ENCODE peak calls at places on chromosomes 11 and 22, in nine cellular contexts. Z is A549, F is stomach, A is SK-N-SH, J is tibial nerve, D is ovary, Y is suprapubic skin, P is transverse colon, Q is H1. G is an unnamed sample.

GRCh38 chr11:26649884-26650283 is 72.0 kb downstream of the SLC5A12 start:
- DNase-seq in A (peak), D (no peak), Z (peak), P (peak), J (no peak), Y (no peak), Q (peak), F (peak), G (no peak)

GRCh38 chr11:62905286-62905685 is 15.9 kb downstream of the CHRM1 start:
- DNase-seq in A (no peak), P (no peak), D (no peak), J (no peak), Q (no peak), Z (no peak), F (no peak), Y (no peak), G (no peak)

GRCh38 chr11:78044706-78045105 is 19.0 kb upstream of the THRSP start:
- DNase-seq in J (no peak), Q (no peak), P (peak), Y (no peak), A (no peak), D (no peak), Z (no peak), F (peak), G (no peak)

GRCh38 chr22:42078469-42079318 is 806 bp upstream of the SMDT1 start:
- DNase-seq in P (no peak), F (no peak), Q (no peak), J (no peak), Z (no peak), Y (peak), A (no peak), D (peak), G (no peak)

GRCh38 chr11:22432331-22433065 is 94.3 kb downstream of the SLC17A6 start:
- DNase-seq in F (no peak), Z (no peak), J (peak), P (no peak), A (peak), Y (peak), Q (peak), D (peak), G (no peak)

GRCh38 chr22:22884010-22884887 is 3.4 kb upstream of the IGLL5 start:
- DNase-seq in A (peak), Y (no peak), D (no peak), Z (peak), Q (peak), J (peak), P (peak), F (peak), G (no peak)

GRCh38 chr11:16739326-16739875 is 954 bp downstream of the C11orf58 start:
- DNase-seq in Y (no peak), D (no peak), F (no peak), J (no peak), Q (no peak), P (no peak), A (peak), Z (peak), G (no peak)

GRCh38 chr22:29152381-29153138 is 53.1 kb upstream of the EMID1 start:
- DNase-seq in Y (peak), J (no peak), F (peak), D (peak), Q (no peak), Z (no peak), A (no peak), P (no peak), G (no peak)

GRCh38 chr11:9847636-9848035 is 183.8 kb downstream of the SWAP70 start:
- DNase-seq in P (no peak), Q (no peak), A (no peak), Y (no peak), J (no peak), Z (no peak), D (no peak), F (no peak), G (no peak)

GRCh38 chr11:109783842-109784241 is 309.4 kb upstream of the ZC3H12C start:
- DNase-seq in D (no peak), A (peak), Q (no peak), Y (no peak), F (no peak), P (peak), Z (no peak), J (no peak), G (no peak)

GRCh38 chr11:18775492-18776292 is 15.9 kb downstream of the PTPN5 start:
- DNase-seq in F (peak), D (no peak), Y (no peak), J (peak), Q (peak), A (peak), Z (peak), P (peak), G (no peak)

GRCh38 chr22:49749227-49749626 is 78.4 kb downstream of the BRD1 start:
- DNase-seq in Y (no peak), P (no peak), D (no peak), F (no peak), Q (no peak), Z (no peak), A (peak), J (no peak), G (peak)

GRCh38 chr22:50289942-50290630 is 17.4 kb downstream of the PLXNB2 start:
- DNase-seq in J (no peak), Q (no peak), Y (no peak), Z (no peak), F (no peak), P (no peak), D (no peak), A (no peak), G (no peak)

GRCh38 chr11:924406-925157 is 1.1 kb upstream of the AP2A2 start:
- DNase-seq in J (no peak), D (peak), Y (no peak), A (peak), P (no peak), Q (no peak), Z (no peak), F (no peak), G (no peak)

DNA sequence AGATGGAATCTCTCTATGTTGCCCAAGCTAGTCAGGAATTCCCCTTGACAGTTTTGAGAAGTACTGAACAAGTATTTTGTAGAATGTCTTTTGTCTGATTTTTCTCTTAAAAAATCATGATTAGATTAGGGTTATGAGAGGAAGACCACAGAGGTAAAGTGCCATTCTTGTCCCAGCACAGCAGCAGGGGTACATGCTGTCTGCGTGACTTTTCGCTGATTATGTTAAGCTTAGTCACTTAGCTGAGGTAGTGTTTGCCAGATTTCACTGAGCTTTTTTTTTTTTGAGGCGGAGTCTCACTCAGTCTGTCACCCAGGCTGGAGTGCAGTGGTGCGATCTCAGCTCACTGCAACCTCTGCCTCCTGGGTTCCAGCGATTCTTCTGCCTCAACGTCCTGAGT is 13.6 kb upstream of the NUP160 start:
- DNase-seq in F (no peak), D (no peak), P (no peak), Q (no peak), A (no peak), J (no peak), Z (no peak), Y (no peak), G (no peak)
- TF ChIP-seq EP300 in F (no peak), D (no peak), P (no peak), Q (no peak), A (no peak), J (no peak), Z (no peak), Y (no peak), G (no peak)

GRCh38 chr11:96738311-96738710 is 348.5 kb downstream of the JRKL start:
- DNase-seq in Z (no peak), D (no peak), A (no peak), Y (no peak), J (no peak), Q (no peak), F (no peak), P (no peak), G (no peak)
- TF ChIP-seq EP300 in Z (no peak), D (no peak), A (no peak), Y (no peak), J (no peak), Q (no peak), F (no peak), P (no peak), G (no peak)

DNA sequence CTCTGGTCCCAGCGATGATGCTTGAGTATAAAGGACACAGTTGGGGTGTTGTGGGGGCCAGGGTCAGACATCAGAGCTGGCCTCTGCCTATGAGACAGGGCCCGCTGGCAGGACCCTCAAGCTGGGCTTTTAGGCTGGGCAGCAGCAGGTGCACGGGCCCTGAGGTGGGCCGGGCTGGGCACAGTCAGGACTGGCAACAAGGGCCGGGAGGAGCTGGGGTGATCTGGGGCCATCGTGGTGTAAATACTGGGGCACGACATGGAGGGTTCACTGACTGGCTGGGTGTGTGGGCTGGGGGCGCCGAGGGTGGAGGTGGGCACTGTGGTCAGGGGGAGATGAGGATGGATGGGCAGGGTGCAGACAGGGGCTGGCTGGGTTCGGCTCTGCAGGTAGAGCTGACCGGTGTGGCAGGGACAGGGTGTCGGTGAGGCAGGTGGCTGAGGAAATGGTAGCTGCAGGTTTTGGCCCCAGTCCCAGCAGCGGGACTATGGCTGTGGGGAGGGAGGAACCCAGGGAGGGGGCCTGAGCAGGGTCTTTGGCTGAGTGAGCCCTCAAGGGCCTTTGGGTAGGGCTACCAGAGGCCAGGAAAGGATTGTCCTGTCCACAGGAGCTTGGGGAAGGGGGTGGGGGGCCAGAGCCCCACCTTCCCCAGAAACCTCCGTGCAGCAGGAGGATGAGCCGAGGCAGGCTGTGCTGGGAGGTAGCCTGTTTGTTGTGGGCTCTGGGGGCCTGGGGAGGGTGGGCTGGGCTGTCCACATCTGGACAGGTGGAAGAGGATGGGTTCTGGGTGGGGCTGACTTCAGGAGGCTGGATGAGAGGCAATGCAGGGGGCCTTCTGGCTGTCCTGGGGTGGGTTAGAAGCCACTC is 81.4 kb downstream of the KCNQ1 start:
- DNase-seq in Z (no peak), D (peak), P (peak), F (peak), Y (peak), Q (no peak), A (no peak), J (peak), G (no peak)
- TF ChIP-seq EP300 in Z (no peak), D (no peak), P (no peak), F (no peak), Y (no peak), Q (no peak), A (no peak), J (no peak), G (no peak)

GRCh38 chr11:69318093-69318420 is 24.1 kb downstream of the MYEOV start:
- DNase-seq in F (no peak), Z (no peak), Q (no peak), Y (no peak), D (no peak), A (no peak), P (no peak), J (no peak), G (no peak)

GRCh38 chr11:69317401-69318092 is 23.6 kb downstream of the MYEOV start:
- DNase-seq in Z (no peak), D (no peak), A (no peak), J (no peak), P (no peak), F (no peak), Q (no peak), Y (no peak), G (no peak)

GRCh38 chr11:69320756-69321741 is 27.1 kb downstream of the MYEOV start:
- DNase-seq in Y (peak), D (no peak), A (no peak), F (no peak), P (no peak), Z (no peak), Q (no peak), J (no peak), G (no peak)

GRCh38 chr11:69320326-69320725 is 26.4 kb downstream of the MYEOV start:
- DNase-seq in D (no peak), Y (peak), P (no peak), J (no peak), Z (peak), A (no peak), F (no peak), Q (no peak), G (no peak)

GRCh38 chr11:69319255-69320106 is 25.5 kb downstream of the MYEOV start:
- DNase-seq in A (no peak), Y (peak), P (no peak), J (no peak), Z (no peak), F (no peak), D (no peak), Q (no peak), G (no peak)
- TF ChIP-seq EP300 in A (no peak), Y (no peak), P (no peak), J (no peak), Z (no peak), F (no peak), D (no peak), Q (no peak), G (no peak)

GRCh38 chr11:60165946-60166345 is 16.9 kb downstream of the MS4A6A start:
- DNase-seq in F (no peak), J (no peak), P (no peak), Z (no peak), Y (no peak), D (no peak), Q (no peak), A (no peak), G (no peak)

GRCh38 chr11:60168306-60168705 is 14.6 kb downstream of the MS4A6A start:
- DNase-seq in Y (no peak), D (no peak), A (no peak), Q (no peak), J (no peak), P (peak), Z (no peak), F (no peak), G (no peak)

GRCh38 chr11:60161766-60162165 is 21.1 kb downstream of the MS4A6A start:
- DNase-seq in A (no peak), D (no peak), Q (no peak), P (no peak), J (no peak), F (no peak), Z (no peak), Y (no peak), G (no peak)

GRCh38 chr11:60164550-60165075 is 18.3 kb downstream of the MS4A6A start:
- DNase-seq in P (no peak), Y (no peak), D (no peak), Q (no peak), Z (no peak), J (no peak), A (no peak), F (no peak), G (no peak)

DNA sequence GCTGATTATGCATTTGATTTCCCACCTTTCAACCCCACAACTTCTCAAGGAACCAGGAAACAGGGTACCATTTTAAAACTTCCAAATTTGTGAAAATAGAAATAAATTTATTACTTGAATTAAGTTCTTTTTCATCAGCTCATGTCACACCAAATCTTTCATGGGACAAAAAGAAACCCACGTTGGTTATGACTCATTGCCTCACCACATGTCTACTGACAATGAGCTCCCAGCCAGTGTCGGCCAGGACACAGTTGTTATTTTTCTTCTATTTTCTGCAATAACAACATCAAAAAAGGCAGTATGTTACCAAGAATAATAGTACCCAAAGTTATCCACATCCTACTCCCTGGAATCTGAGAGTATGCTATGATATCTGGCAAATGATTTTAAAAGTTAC is 17.3 kb downstream of the MS4A6A start:
- DNase-seq in Y (no peak), D (no peak), P (no peak), Z (no peak), J (no peak), A (no peak), F (no peak), Q (no peak), G (no peak)
- TF ChIP-seq EP300 in Y (no peak), D (no peak), P (no peak), Z (no peak), J (no peak), A (no peak), F (no peak), Q (no peak), G (no peak)

DNA sequence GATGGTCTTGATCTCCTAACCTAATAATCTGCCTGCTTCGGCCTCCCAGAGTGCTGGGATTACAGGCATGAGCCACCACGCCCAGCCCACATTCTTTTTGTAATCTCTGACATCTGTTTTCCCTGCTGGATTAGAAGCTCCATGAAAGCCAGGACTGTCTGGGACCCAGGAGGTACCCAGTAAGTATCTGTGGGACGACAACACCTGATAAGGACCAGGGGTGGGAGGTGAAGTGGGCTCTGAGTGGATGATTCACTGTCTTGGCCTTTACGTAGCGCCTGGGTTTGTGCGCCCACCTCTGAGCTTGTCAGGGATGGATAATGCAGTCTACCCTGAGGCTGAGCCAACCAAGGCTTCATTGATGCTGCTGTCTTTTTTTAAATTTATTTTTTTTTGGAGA is 118.8 kb downstream of the ABTB2 start:
- DNase-seq in Z (no peak), A (no peak), P (no peak), J (no peak), D (no peak), F (no peak), Q (no peak), Y (no peak), G (no peak)
- TF ChIP-seq EP300 in Z (no peak), A (no peak), P (no peak), J (no peak), D (no peak), F (no peak), Q (no peak), Y (no peak), G (no peak)

GRCh38 chr11:120335596-120335927 is 651 bp upstream of the ARHGEF12 start:
- DNase-seq in Q (no peak), Y (no peak), J (no peak), P (no peak), D (no peak), A (no peak), F (peak), Z (peak), G (no peak)

GRCh38 chr11:120336641-120337132 is 474 bp downstream of the ARHGEF12 start:
- DNase-seq in Y (peak), Q (peak), P (peak), Z (peak), F (no peak), D (no peak), J (no peak), A (no peak), G (no peak)

GRCh38 chr11:120335928-120336640 is at the start of gene ARHGEF12:
- DNase-seq in P (peak), F (peak), A (peak), J (peak), Y (peak), Z (peak), Q (peak), D (peak), G (peak)

GRCh38 chr11:120337896-120338840 is 2.0 kb downstream of the ARHGEF12 start:
- DNase-seq in J (no peak), F (no peak), D (no peak), Q (no peak), P (no peak), Z (no peak), A (no peak), Y (no peak), G (no peak)

GRCh38 chr11:120337133-120337895 is 1.1 kb downstream of the ARHGEF12 start:
- DNase-seq in D (peak), A (peak), Y (peak), Q (no peak), F (no peak), Z (no peak), P (peak), J (no peak), G (no peak)
- TF ChIP-seq EP300 in D (no peak), A (no peak), Y (no peak), Q (no peak), F (no peak), Z (no peak), P (no peak), J (no peak), G (no peak)

GRCh38 chr11:7154881-7155344 is 66.1 kb downstream of the RBMXL2 start:
- DNase-seq in A (peak), D (no peak), Y (no peak), F (no peak), P (no peak), J (no peak), Z (no peak), Q (no peak), G (no peak)
- TF ChIP-seq EP300 in A (no peak), D (no peak), Y (no peak), F (no peak), P (no peak), J (no peak), Z (no peak), Q (no peak), G (no peak)

GRCh38 chr11:69080361-69080973 is 31.7 kb downstream of the TPCN2 start:
- DNase-seq in Z (no peak), A (no peak), P (no peak), Q (no peak), F (no peak), J (no peak), Y (no peak), D (no peak), G (no peak)
- TF ChIP-seq EP300 in Z (no peak), A (no peak), P (no peak), Q (no peak), F (no peak), J (no peak), Y (no peak), D (no peak), G (no peak)

G was measured in esophagus muscularis mucosa.